ENCODE peak calls at places on chromosomes 5 and 9, in six cellular contexts. N is fibroblast of gingiva; H is CD14-positive monocyte; W is stimulated activated naive CD8-positive, alpha-beta T cell treated with anti-CD3 and anti-CD28 coated beads, Interleukin-15, Interleukin-2, amounts not matched to agents 100 U/mL and 50 U/mL, for 24 hours; K is HFFc6; X is cardiac muscle cell. Q is an unnamed sample.

GRCh38 chr9:121641228-121641611 is 10.2 kb upstream of the DAB2IP start:
- DNase-seq in N (no peak), H (no peak), W (no peak), K (no peak), X (no peak), Q (no peak)

GRCh38 chr5:528625-529511 is 4.6 kb upstream of the SLC9A3 start:
- DNase-seq in N (no peak), H (peak), W (no peak), K (no peak), X (no peak), Q (no peak)

GRCh38 chr9:116020801-116021200 is 132.8 kb upstream of the PAPPA start:
- DNase-seq in N (no peak), H (no peak), W (no peak), K (no peak), X (no peak), Q (no peak)

GRCh38 chr5:39755986-39756385 is 331.2 kb upstream of the DAB2 start:
- DNase-seq in N (peak), H (no peak), W (no peak), K (peak), X (peak), Q (no peak)

GRCh38 chr5:141876628-141877477 is 1.4 kb downstream of the PCDH1 start:
- DNase-seq in N (no peak), H (no peak), W (no peak), K (no peak), X (no peak), Q (no peak)

GRCh38 chr9:87713278-87713989 is 12.5 kb upstream of the CTSL start:
- DNase-seq in N (peak), H (peak), W (no peak), K (peak), X (peak), Q (peak)

GRCh38 chr5:16135506-16135905 is 44.1 kb downstream of the MARCHF11 start:
- DNase-seq in N (no peak), H (no peak), W (no peak), K (no peak), X (no peak), Q (no peak)

GRCh38 chr5:135444881-135445280 is 2.3 kb downstream of the DCANP1 start:
- DNase-seq in N (no peak), H (no peak), W (no peak), K (no peak), X (no peak), Q (no peak)

GRCh38 chr5:139764250-139764791 is 31.3 kb upstream of the PSD2 start:
- DNase-seq in N (no peak), H (no peak), W (no peak), K (no peak), X (no peak), Q (no peak)

GRCh38 chr5:53642006-53642405 is 81.6 kb downstream of the NDUFS4 start:
- DNase-seq in N (no peak), H (no peak), W (no peak), K (peak), X (peak), Q (no peak)

GRCh38 chr5:31626156-31626555 is 12.8 kb upstream of the PDZD2 start:
- DNase-seq in N (no peak), H (no peak), W (no peak), K (no peak), X (no peak), Q (no peak)

GRCh38 chr9:129981180-129981907 is 61.6 kb downstream of the FNBP1 start:
- DNase-seq in N (no peak), H (no peak), W (no peak), K (no peak), X (peak), Q (no peak)

GRCh38 chr5:54518146-54519082 is 855 bp downstream of the SNX18 start:
- DNase-seq in N (peak), H (peak), W (peak), K (no peak), X (peak), Q (peak)

GRCh38 chr5:82421119-82421518 is 143.0 kb upstream of the RPS23 start:
- DNase-seq in N (peak), H (no peak), W (no peak), K (peak), X (peak), Q (no peak)

GRCh38 chr5:181281077-181281983 is 20.4 kb upstream of the TRIM52 start:
- DNase-seq in N (no peak), H (no peak), W (no peak), K (no peak), X (no peak), Q (no peak)

GRCh38 chr5:9401786-9402472 is 143.9 kb downstream of the SEMA5A start:
- DNase-seq in N (peak), H (no peak), W (no peak), K (no peak), X (peak), Q (no peak)

Q was measured in Kasumi-1.